ENCODE peak calls at places on chromosomes 3 and 15, in ten cellular contexts. S, X, P, K, U, G, M, O, A and F are unnamed samples.

GRCh38 chr3:188931531-188931930 is 240.2 kb upstream of the TPRG1 start:
- DNase-seq in P (no peak), A (no peak), X (no peak), U (no peak), O (no peak), M (no peak), K (no peak), S (no peak), G (no peak), F (no peak)

GRCh38 chr15:52256930-52257733 is 38.5 kb downstream of the MYO5C start:
- DNase-seq in P (no peak), X (no peak), G (no peak), S (no peak), U (no peak), K (no peak), A (no peak), O (no peak), M (peak; percentile 79), F (no peak)

GRCh38 chr3:150220041-150220440 is 188.1 kb upstream of the TSC22D2 start:
- DNase-seq in X (no peak), P (no peak), G (no peak), O (no peak), S (no peak), A (no peak), K (no peak), U (no peak), M (peak; percentile 48), F (no peak)

GRCh38 chr15:92906563-92907081 is 6.5 kb downstream of the CHD2 start:
- DNase-seq in U (no peak), X (no peak), O (no peak), P (no peak), A (no peak), K (peak; percentile 70), M (peak; percentile 67), S (no peak), G (no peak), F (no peak)

GRCh38 chr3:156323466-156323865 is 203.1 kb downstream of the KCNAB1 start:
- DNase-seq in S (no peak), O (no peak), K (no peak), U (no peak), A (no peak), P (no peak), G (no peak), X (no peak), M (no peak), F (no peak)

GRCh38 chr3:169619793-169620192 is 43.7 kb downstream of the MECOM start:
- DNase-seq in G (no peak), S (no peak), A (no peak), P (no peak), O (no peak), M (no peak), X (no peak), K (no peak), U (no peak), F (peak; percentile 61)

GRCh38 chr15:66838202-66838601 is 136.2 kb downstream of the SMAD6 start:
- DNase-seq in S (no peak), G (no peak), X (no peak), M (no peak), A (no peak), O (no peak), K (no peak), U (no peak), P (no peak), F (no peak)

GRCh38 chr15:101453123-101454120 is 36.1 kb downstream of the PCSK6 start:
- DNase-seq in O (no peak), A (no peak), M (no peak), X (no peak), S (no peak), U (no peak), G (no peak), P (no peak), K (no peak), F (no peak)

GRCh38 chr3:50288387-50289007 is 3.7 kb downstream of the IFRD2 start:
- DNase-seq in X (no peak), G (no peak), U (no peak), S (no peak), M (no peak), P (no peak), K (no peak), A (no peak), O (no peak), F (no peak)

GRCh38 chr3:15948403-15948802 is 150.6 kb upstream of the ANKRD28 start:
- DNase-seq in G (no peak), X (no peak), O (peak; percentile 57), M (no peak), K (no peak), S (no peak), A (no peak), P (no peak), U (no peak), F (no peak)

GRCh38 chr3:46925585-46925934 is 48.0 kb downstream of the PTH1R start:
- DNase-seq in M (no peak), K (no peak), U (no peak), P (no peak), O (no peak), G (no peak), X (no peak), S (no peak), A (no peak), F (no peak)

GRCh38 chr3:102529452-102529851 is 94.6 kb downstream of the ZPLD1 start:
- DNase-seq in X (no peak), O (no peak), M (no peak), A (no peak), S (no peak), P (no peak), G (peak; percentile 3), U (no peak), K (peak; percentile 14), F (peak; percentile 38)

GRCh38 chr3:50971487-50971924 is 296.8 kb downstream of the DOCK3 start:
- DNase-seq in X (peak; percentile 6), M (peak; percentile 74), G (peak; percentile 18), S (no peak), P (peak; percentile 8), U (no peak), K (peak; percentile 80), O (peak; percentile 55), A (peak; percentile 31), F (peak; percentile 86)

GRCh38 chr15:95839367-95839782 is 491.1 kb upstream of the NR2F2 start:
- DNase-seq in O (no peak), G (no peak), S (no peak), A (no peak), U (no peak), P (no peak), X (no peak), K (no peak), M (no peak), F (no peak)

GRCh38 chr3:100503450-100503849 is 11.0 kb downstream of the TMEM45A start:
- DNase-seq in S (no peak), G (no peak), O (no peak), M (no peak), A (no peak), U (no peak), K (no peak), X (no peak), P (no peak), F (no peak)

GRCh38 chr3:50412355-50412754 is 53.0 kb upstream of the TMEM115 start:
- DNase-seq in O (no peak), A (no peak), M (no peak), P (no peak), S (no peak), G (no peak), K (no peak), U (no peak), X (no peak), F (no peak)

GRCh38 chr3:120855665-120856437 is 52.2 kb upstream of the STXBP5L start:
- DNase-seq in X (peak; percentile 58), U (peak; percentile 64), S (peak; percentile 40), G (no peak), P (no peak), K (peak; percentile 42), M (no peak), A (no peak), O (peak; percentile 95), F (peak; percentile 4)

GRCh38 chr3:65996605-65997004 is 42.1 kb downstream of the MAGI1 start:
- DNase-seq in A (no peak), X (no peak), G (no peak), S (no peak), U (no peak), O (no peak), M (no peak), P (no peak), K (peak; percentile 66), F (peak; percentile 25)

GRCh38 chr3:105409364-105409763 is 42.7 kb downstream of the ALCAM start:
- DNase-seq in O (no peak), U (no peak), P (no peak), X (no peak), S (no peak), K (no peak), A (no peak), M (no peak), G (no peak), F (no peak)

GRCh38 chr3:97579365-97579764 is 185.2 kb upstream of the ARL6 start:
- DNase-seq in K (peak; percentile 17), P (no peak), A (no peak), G (no peak), S (no peak), U (no peak), O (no peak), X (no peak), M (no peak), F (no peak)